ENCODE peak calls at places on chromosomes 16 and 17, in five cellular contexts. H is AG10803, C is choroid plexus epithelial cell, P is EL, Q is T-cell. W is an unnamed sample.

GRCh38 chr17:7173687-7174602 is 5.2 kb downstream of the ASGR1 start:
- DNase-seq in H (no peak), Q (peak), C (peak), P (no peak), W (peak)

GRCh38 chr16:4358831-4359561 is 7.9 kb upstream of the PAM16 start:
- DNase-seq in P (peak), Q (peak), H (no peak), C (no peak), W (peak)

GRCh38 chr17:81002409-81003361 is 11.0 kb downstream of the CHMP6 start:
- DNase-seq in H (peak), C (peak), Q (no peak), P (peak), W (no peak)

GRCh38 chr17:39965017-39965699 is 2.4 kb downstream of the GSDMA start:
- DNase-seq in P (no peak), H (no peak), C (no peak), Q (no peak), W (no peak)

GRCh38 chr16:78122774-78123315 is 23.4 kb downstream of the WWOX start:
- DNase-seq in H (peak), Q (no peak), P (peak), C (peak), W (peak)

GRCh38 chr16:17358846-17359245 is 111.9 kb downstream of the XYLT1 start:
- DNase-seq in Q (no peak), P (no peak), C (peak), H (no peak), W (no peak)

GRCh38 chr17:18356624-18357023 is 6.7 kb downstream of the SHMT1 start:
- DNase-seq in P (no peak), C (peak), Q (no peak), H (peak), W (no peak)

GRCh38 chr16:26569793-26570192 is 496.9 kb upstream of the C16orf82 start:
- DNase-seq in H (no peak), P (no peak), C (peak), Q (no peak), W (no peak)

GRCh38 chr16:76370344-76370743 is 93.1 kb downstream of the CNTNAP4 start:
- DNase-seq in H (no peak), P (no peak), C (no peak), Q (no peak), W (no peak)

GRCh38 chr17:49343273-49343672 is 18.8 kb downstream of the ZNF652 start:
- DNase-seq in P (peak), H (peak), Q (no peak), C (peak), W (peak)

GRCh38 chr16:10519929-10520868 is 60.2 kb downstream of the EMP2 start:
- DNase-seq in Q (no peak), H (no peak), C (no peak), P (no peak), W (no peak)

GRCh38 chr17:47072881-47073280 is 93.8 kb upstream of the RPRML start:
- DNase-seq in C (peak), P (peak), H (peak), Q (no peak), W (no peak)

GRCh38 chr16:50293994-50294855 is 27.9 kb downstream of the ADCY7 start:
- DNase-seq in H (no peak), C (no peak), Q (no peak), P (no peak), W (no peak)

GRCh38 chr16:5333991-5334390 is 236.4 kb upstream of the EEF2KMT start:
- DNase-seq in C (no peak), H (no peak), Q (no peak), P (no peak), W (no peak)

GRCh38 chr17:70329751-70330150 is 160.4 kb downstream of the KCNJ2 start:
- DNase-seq in H (no peak), Q (no peak), C (no peak), P (no peak), W (no peak)

GRCh38 chr17:48441231-48441711 is 11.3 kb upstream of the SKAP1 start:
- DNase-seq in P (no peak), C (no peak), Q (peak), H (no peak), W (peak)

GRCh38 chr16:50591800-50592771 is 43.9 kb downstream of the NKD1 start:
- DNase-seq in P (no peak), C (no peak), H (no peak), Q (no peak), W (no peak)

GRCh38 chr17:47218896-47219430 is 9.8 kb downstream of the MYL4 start:
- DNase-seq in Q (no peak), C (no peak), H (no peak), P (no peak), W (no peak)

GRCh38 chr16:89170346-89171215 is 967 bp upstream of the CDH15 start:
- DNase-seq in C (no peak), H (no peak), Q (peak), P (no peak), W (no peak)

GRCh38 chr16:72285728-72286127 is 113.8 kb upstream of the PMFBP1 start:
- DNase-seq in C (peak), Q (no peak), P (no peak), H (no peak), W (no peak)

GRCh38 chr17:39981207-39982068 is 831 bp downstream of the PSMD3 start:
- DNase-seq in H (no peak), C (peak), P (no peak), Q (no peak), W (no peak)

GRCh38 chr17:39118674-39119419 is 32.6 kb downstream of the PLXDC1 start:
- DNase-seq in C (no peak), H (no peak), Q (no peak), P (no peak), W (no peak)

GRCh38 chr17:13619462-13619861 is 17.7 kb upstream of the HS3ST3A1 start:
- DNase-seq in H (no peak), P (no peak), Q (no peak), C (no peak), W (no peak)

GRCh38 chr16:20385844-20386832 is 18.4 kb downstream of the PDILT start:
- DNase-seq in H (peak), C (peak), P (peak), Q (peak), W (no peak)

GRCh38 chr16:84062734-84063640 is 20.4 kb upstream of the SLC38A8 start:
- DNase-seq in Q (peak), P (peak), C (peak), H (peak), W (peak)

GRCh38 chr17:81907219-81908145 is 3.7 kb downstream of the PCYT2 start:
- DNase-seq in H (no peak), C (no peak), Q (no peak), P (no peak), W (no peak)

GRCh38 chr16:89103156-89103555 is 9.5 kb downstream of the ACSF3 start:
- DNase-seq in C (no peak), Q (no peak), P (no peak), H (no peak), W (no peak)

GRCh38 chr17:59513934-59514841 is 51.2 kb upstream of the DHX40 start:
- DNase-seq in H (peak), Q (no peak), C (peak), P (peak), W (no peak)

GRCh38 chr16:35154627-35155026 is 1695.2 kb downstream of the TP53TG3F start:
- DNase-seq in H (no peak), C (no peak), P (no peak), Q (no peak), W (no peak)

GRCh38 chr17:41367426-41368075 is 2.1 kb downstream of the KRT33B start:
- DNase-seq in Q (no peak), H (peak), P (peak), C (peak), W (no peak)

GRCh38 chr16:70662991-70663523 is 16.7 kb downstream of the IL34 start:
- DNase-seq in C (no peak), H (no peak), P (no peak), Q (no peak), W (no peak)

GRCh38 chr17:8823279-8823678 is 24.1 kb upstream of the MFSD6L start:
- DNase-seq in H (no peak), C (no peak), Q (no peak), P (no peak), W (no peak)

GRCh38 chr17:5047446-5047845 is 12.2 kb upstream of the SLC52A1 start:
- DNase-seq in H (peak), P (no peak), C (no peak), Q (no peak), W (no peak)

GRCh38 chr16:65713409-65713808 is 591.5 kb upstream of the CDH11 start:
- DNase-seq in Q (no peak), C (no peak), P (no peak), H (no peak), W (no peak)

GRCh38 chr17:13036776-13037175 is 18.9 kb upstream of the ELAC2 start:
- DNase-seq in Q (no peak), H (no peak), P (peak), C (peak), W (no peak)

GRCh38 chr16:87391324-87391949 is 699 bp upstream of the MAP1LC3B start:
- DNase-seq in C (peak), Q (no peak), H (peak), P (peak), W (no peak)

GRCh38 chr17:81049973-81050551 is 15.1 kb downstream of the BAIAP2 start:
- DNase-seq in Q (no peak), H (no peak), C (no peak), P (peak), W (no peak)